ENCODE peak calls at places on chromosomes 2 and 18, in five cellular contexts. E, Q, R, W and A are unnamed samples.

GRCh38 chr2:85189606-85190270 is 56.5 kb downstream of the TCF7L1 start:
- DNase-seq in Q (peak), E (no peak), W (peak), R (peak), A (peak)

GRCh38 chr18:36274296-36274695 is 23.2 kb upstream of the FHOD3 start:
- DNase-seq in Q (no peak), E (no peak), W (no peak), R (no peak), A (no peak)

GRCh38 chr2:52933878-52934277 is 833.7 kb upstream of the CHAC2 start:
- DNase-seq in E (no peak), W (no peak), R (no peak), Q (no peak), A (no peak)

GRCh38 chr18:77181950-77182707 is 49.5 kb upstream of the MBP start:
- DNase-seq in R (no peak), Q (no peak), E (no peak), W (no peak), A (no peak)

GRCh38 chr2:100013892-100014677 is 128.3 kb downstream of the AFF3 start:
- DNase-seq in Q (no peak), W (no peak), E (no peak), R (no peak), A (no peak)

GRCh38 chr2:51997571-51997970 is 965.6 kb upstream of the NRXN1 start:
- DNase-seq in R (no peak), E (no peak), W (no peak), Q (no peak), A (no peak)

GRCh38 chr2:69395866-69396265 is 8.8 kb upstream of the GFPT1 start:
- DNase-seq in W (no peak), Q (no peak), E (no peak), R (no peak), A (no peak)

GRCh38 chr18:71431171-71431570 is 1113.0 kb downstream of the CBLN2 start:
- DNase-seq in W (no peak), R (no peak), E (no peak), Q (peak), A (no peak)

GRCh38 chr2:28360742-28361293 is 31.8 kb upstream of the FOSL2 start:
- DNase-seq in Q (no peak), W (no peak), R (no peak), E (no peak), A (no peak)

GRCh38 chr18:34866739-34867138 is 156.6 kb downstream of the DTNA start:
- DNase-seq in E (no peak), W (no peak), R (no peak), Q (no peak), A (no peak)

GRCh38 chr2:223522796-223523195 is 79.4 kb downstream of the SCG2 start:
- DNase-seq in Q (no peak), R (no peak), E (no peak), W (no peak), A (no peak)

GRCh38 chr2:180644709-180645108 is 335.7 kb upstream of the UBE2E3 start:
- DNase-seq in Q (no peak), E (no peak), W (no peak), R (no peak), A (no peak)